ENCODE peak calls at places on chromosomes 2 and 18, in seven cellular contexts. F, T, S, N, I, H and O are unnamed samples.

GRCh38 chr2:54771166-54771565 is 47.7 kb downstream of the EML6 start:
- DNase-seq in F (no peak), T (no peak), S (no peak), N (no peak), I (peak; percentile 25), H (no peak), O (no peak)

GRCh38 chr2:54377901-54378493 is 78.1 kb upstream of the SPTBN1 start:
- DNase-seq in F (no peak), T (no peak), S (no peak), N (no peak), I (no peak), H (no peak), O (no peak)

GRCh38 chr2:217065695-217066405 is 206.0 kb upstream of the TNP1 start:
- DNase-seq in F (no peak), T (no peak), S (no peak), N (no peak), I (peak; percentile 37), H (no peak), O (no peak)

GRCh38 chr2:33552758-33553461 is 46.2 kb downstream of the FAM98A start:
- DNase-seq in F (no peak), T (no peak), S (no peak), N (no peak), I (no peak), H (no peak), O (no peak)

GRCh38 chr2:98479959-98480524 is 35.4 kb downstream of the INPP4A start:
- DNase-seq in F (no peak), T (peak; percentile 30), S (peak; percentile 81), N (no peak), I (peak; percentile 65), H (no peak), O (no peak)

GRCh38 chr18:57436965-57437333 is 1.8 kb downstream of the ONECUT2 start:
- DNase-seq in F (no peak), T (no peak), S (no peak), N (no peak), I (no peak), H (no peak), O (no peak)

GRCh38 chr2:223887127-223887526 is 49.7 kb upstream of the AP1S3 start:
- DNase-seq in F (no peak), T (peak; percentile 65), S (no peak), N (no peak), I (no peak), H (no peak), O (no peak)

GRCh38 chr18:62437520-62438329 is 85.1 kb upstream of the ZCCHC2 start:
- DNase-seq in F (no peak), T (no peak), S (peak; percentile 62), N (no peak), I (no peak), H (no peak), O (peak; percentile 80)

GRCh38 chr18:44601447-44601846 is 79.2 kb upstream of the SETBP1 start:
- DNase-seq in F (no peak), T (peak; percentile 28), S (no peak), N (no peak), I (peak; percentile 5), H (no peak), O (no peak)

GRCh38 chr2:231059756-231060155 is 3.1 kb downstream of the PSMD1 start:
- DNase-seq in F (no peak), T (no peak), S (no peak), N (no peak), I (no peak), H (no peak), O (no peak)

GRCh38 chr2:20136149-20136548 is 84.7 kb upstream of the LAPTM4A start:
- DNase-seq in F (no peak), T (no peak), S (no peak), N (no peak), I (no peak), H (no peak), O (no peak)

GRCh38 chr2:105796131-105796638 is 51.5 kb downstream of the NCK2 start:
- DNase-seq in F (no peak), T (no peak), S (no peak), N (no peak), I (no peak), H (no peak), O (no peak)

GRCh38 chr2:56170536-56170935 is 13.3 kb upstream of the CCDC85A start:
- DNase-seq in F (no peak), T (no peak), S (no peak), N (no peak), I (no peak), H (no peak), O (no peak)

GRCh38 chr2:11753452-11753885 is 7.0 kb downstream of the LPIN1 start:
- DNase-seq in F (no peak), T (no peak), S (no peak), N (peak; percentile 80), I (no peak), H (no peak), O (no peak)

GRCh38 chr2:124165698-124166097 is 140.6 kb downstream of the CNTNAP5 start:
- DNase-seq in F (no peak), T (no peak), S (no peak), N (no peak), I (no peak), H (no peak), O (no peak)

GRCh38 chr18:74689251-74689650 is 91.6 kb downstream of the ZNF407 start:
- DNase-seq in F (no peak), T (no peak), S (no peak), N (no peak), I (no peak), H (no peak), O (no peak)

GRCh38 chr18:32349728-32350395 is 120.8 kb downstream of the GAREM1 start:
- DNase-seq in F (no peak), T (peak; percentile 48), S (peak; percentile 84), N (no peak), I (peak; percentile 19), H (no peak), O (peak; percentile 91)

GRCh38 chr2:50729306-50730105 is 302.4 kb downstream of the NRXN1 start:
- DNase-seq in F (no peak), T (no peak), S (no peak), N (no peak), I (no peak), H (no peak), O (no peak)

GRCh38 chr2:183229386-183229785 is 105.1 kb downstream of the NUP35 start:
- DNase-seq in F (no peak), T (no peak), S (no peak), N (no peak), I (peak; percentile 13), H (no peak), O (no peak)

GRCh38 chr2:56580242-56580641 is 396.5 kb downstream of the CCDC85A start:
- DNase-seq in F (no peak), T (no peak), S (no peak), N (no peak), I (peak; percentile 21), H (no peak), O (no peak)

GRCh38 chr18:71105078-71105819 is 816.4 kb downstream of the SOCS6 start:
- DNase-seq in F (no peak), T (no peak), S (no peak), N (no peak), I (no peak), H (no peak), O (no peak)

GRCh38 chr2:65130440-65131175 is 702 bp upstream of the RAB1A start:
- DNase-seq in F (no peak), T (no peak), S (no peak), N (no peak), I (no peak), H (no peak), O (no peak)